ENCODE peak calls at places on chromosomes 4 and X, in four cellular contexts. Q is GM12878, H is K562, S is SK-N-SH. R is an unnamed sample.

GRCh38 chrX:1398431-1399340 is 6.8 kb upstream of the SLC25A6 start:
- DNase-seq in Q (no peak), H (no peak), S (peak; percentile 12), R (no peak)

GRCh38 chr4:102809691-102810090 is 17.7 kb downstream of the UBE2D3 start:
- DNase-seq in Q (no peak), H (no peak), S (no peak), R (no peak)

GRCh38 chr4:38743866-38744265 is 38.9 kb downstream of the TLR10 start:
- DNase-seq in Q (no peak), H (no peak), S (no peak), R (no peak)

GRCh38 chr4:186765138-186765537 is 41.5 kb upstream of the FAT1 start:
- DNase-seq in Q (no peak), H (peak; percentile 61), S (no peak), R (peak; percentile 73)

GRCh38 chr4:186657766-186658165 is 65.9 kb downstream of the FAT1 start:
- DNase-seq in Q (no peak), H (no peak), S (no peak), R (peak; percentile 48)

GRCh38 chr4:56424697-56425514 is 10.5 kb downstream of the PPAT start:
- DNase-seq in Q (no peak), H (peak; percentile 20), S (peak; percentile 39), R (no peak)

GRCh38 chrX:44675364-44676024 is 132.8 kb upstream of the FUNDC1 start:
- DNase-seq in Q (no peak), H (peak; percentile 9), S (peak; percentile 76), R (no peak)

GRCh38 chr4:98261291-98262271 is at the start of gene RAP1GDS1:
- DNase-seq in Q (no peak), H (peak; percentile 36), S (peak; percentile 73), R (peak; percentile 50)

GRCh38 chrX:118770133-118770760 is 42.8 kb downstream of the IL13RA1 start:
- DNase-seq in Q (no peak), H (no peak), S (no peak), R (no peak)

GRCh38 chrX:39730671-39731389 is 366.9 kb downstream of the BCOR start:
- DNase-seq in Q (no peak), H (peak; percentile 67), S (peak; percentile 63), R (peak; percentile 4)

GRCh38 chr4:86500527-86500926 is 93.6 kb upstream of the PTPN13 start:
- DNase-seq in Q (no peak), H (no peak), S (no peak), R (no peak)

GRCh38 chr4:37132351-37132989 is 112.1 kb upstream of the NWD2 start:
- DNase-seq in Q (no peak), H (peak; percentile 11), S (peak; percentile 2), R (no peak)

GRCh38 chr4:147110473-147110872 is 164.8 kb upstream of the TTC29 start:
- DNase-seq in Q (no peak), H (no peak), S (no peak), R (no peak)

GRCh38 chr4:110799171-110799570 is 176.3 kb upstream of the PITX2 start:
- DNase-seq in Q (no peak), H (no peak), S (no peak), R (no peak)

GRCh38 chr4:116603096-116603495 is 482.3 kb downstream of the TRAM1L1 start:
- DNase-seq in Q (no peak), H (no peak), S (no peak), R (no peak)

GRCh38 chrX:149515954-149516602 is 11.0 kb upstream of the IDS start:
- DNase-seq in Q (no peak), H (no peak), S (no peak), R (no peak)

GRCh38 chrX:106894978-106895452 is 8.1 kb downstream of the RIPPLY1 start:
- DNase-seq in Q (no peak), H (no peak), S (no peak), R (peak; percentile 51)

GRCh38 chr4:141580523-141580922 is 55.9 kb upstream of the IL15 start:
- DNase-seq in Q (no peak), H (no peak), S (no peak), R (no peak)

GRCh38 chr4:56444719-56445118 is 8.7 kb downstream of the PAICS start:
- DNase-seq in Q (no peak), H (no peak), S (no peak), R (no peak)

GRCh38 chrX:5683996-5684395 is 544.7 kb downstream of the NLGN4X start:
- DNase-seq in Q (no peak), H (no peak), S (no peak), R (no peak)

GRCh38 chr4:4818440-4819212 is 40.8 kb upstream of the MSX1 start:
- DNase-seq in Q (no peak), H (no peak), S (peak; percentile 64), R (no peak)

GRCh38 chr4:176467011-176467410 is 147.2 kb downstream of the SPCS3 start:
- DNase-seq in Q (no peak), H (no peak), S (no peak), R (no peak)

GRCh38 chr4:24380953-24381506 is 203.3 kb downstream of the DHX15 start:
- DNase-seq in Q (no peak), H (no peak), S (no peak), R (no peak)

GRCh38 chrX:46209037-46209436 is 336.2 kb downstream of the ZNF674 start:
- DNase-seq in Q (no peak), H (no peak), S (no peak), R (no peak)

GRCh38 chr4:41446391-41446790 is 91.6 kb upstream of the LIMCH1 start:
- DNase-seq in Q (no peak), H (no peak), S (no peak), R (no peak)

GRCh38 chr4:172726001-172726423 is 442.6 kb upstream of the GALNT7 start:
- DNase-seq in Q (no peak), H (no peak), S (no peak), R (peak; percentile 72)

GRCh38 chr4:112144546-112145325 is 518 bp upstream of the FAM241A start:
- DNase-seq in Q (peak; percentile 16), H (no peak), S (no peak), R (no peak)

GRCh38 chrX:139202742-139203410 is 327.7 kb upstream of the F9 start:
- DNase-seq in Q (no peak), H (no peak), S (no peak), R (no peak)

GRCh38 chrX:129741880-129742758 is 3.3 kb downstream of the XPNPEP2 start:
- DNase-seq in Q (no peak), H (peak; percentile 68), S (peak; percentile 81), R (no peak)

GRCh38 chr4:2785613-2786012 is 7.3 kb upstream of the SH3BP2 start:
- DNase-seq in Q (peak; percentile 48), H (no peak), S (no peak), R (no peak)

GRCh38 chr4:2781911-2782310 is 11.0 kb upstream of the SH3BP2 start:
- DNase-seq in Q (no peak), H (no peak), S (no peak), R (no peak)

GRCh38 chr4:2786152-2786671 is 6.7 kb upstream of the SH3BP2 start:
- DNase-seq in Q (peak; percentile 38), H (no peak), S (no peak), R (no peak)

GRCh38 chr4:2786794-2787229 is 6.1 kb upstream of the SH3BP2 start:
- DNase-seq in Q (no peak), H (no peak), S (peak; percentile 14), R (no peak)

GRCh38 chr4:2783790-2784189 is 9.1 kb upstream of the SH3BP2 start:
- DNase-seq in Q (no peak), H (no peak), S (no peak), R (no peak)
- TF ChIP-seq NFIC in Q (no peak), H (no peak), S (no peak), R (no peak)

GRCh38 chr4:20612313-20612712 is 87.9 kb upstream of the PACRGL start:
- DNase-seq in Q (no peak), H (no peak), S (no peak), R (no peak)
- TF ChIP-seq MAX in Q (no peak), H (no peak), S (no peak), R (no peak)

GRCh38 chr4:15345134-15345533 is 82.7 kb upstream of the C1QTNF7 start:
- DNase-seq in Q (no peak), H (no peak), S (no peak), R (no peak)
- TF ChIP-seq NFIC in Q (no peak), H (no peak), S (no peak), R (no peak)

GRCh38 chr4:184669251-184669650 is 19.7 kb downstream of the PRIMPOL start:
- DNase-seq in Q (no peak), H (no peak), S (no peak), R (no peak)

GRCh38 chr4:184668511-184669114 is 19.1 kb downstream of the PRIMPOL start:
- DNase-seq in Q (no peak), H (no peak), S (no peak), R (no peak)

GRCh38 chr4:184671101-184671500 is 21.6 kb downstream of the PRIMPOL start:
- DNase-seq in Q (no peak), H (no peak), S (no peak), R (no peak)

GRCh38 chr4:184666670-184667069 is 17.1 kb downstream of the PRIMPOL start:
- DNase-seq in Q (no peak), H (no peak), S (no peak), R (no peak)

GRCh38 chr4:184668096-184668495 is 18.6 kb downstream of the PRIMPOL start:
- DNase-seq in Q (no peak), H (no peak), S (no peak), R (no peak)
- TF ChIP-seq MAX in Q (no peak), H (no peak), S (no peak), R (no peak)

GRCh38 chrX:66676990-66677389 is 38.1 kb upstream of the EDA2R start:
- DNase-seq in Q (no peak), H (no peak), S (no peak), R (no peak)

GRCh38 chrX:66684196-66684595 is 45.3 kb upstream of the EDA2R start:
- DNase-seq in Q (no peak), H (no peak), S (no peak), R (no peak)

GRCh38 chrX:66677430-66677829 is 38.6 kb upstream of the EDA2R start:
- DNase-seq in Q (no peak), H (no peak), S (no peak), R (no peak)

GRCh38 chrX:66676413-66676812 is 37.5 kb upstream of the EDA2R start:
- DNase-seq in Q (no peak), H (no peak), S (no peak), R (no peak)

GRCh38 chrX:66680451-66680850 is 41.6 kb upstream of the EDA2R start:
- DNase-seq in Q (no peak), H (no peak), S (no peak), R (no peak)
- TF ChIP-seq NFIC in Q (no peak), H (no peak), S (no peak), R (no peak)